ENCODE peak calls at places on chromosome 3, in eight cellular contexts. J is GM10248, G is cardiac fibroblast, P is AG04449, N is AG09319, E is AG10803, V is thoracic aorta, R is kidney epithelial cell. D is an unnamed sample.

GRCh38 chr3:195100903-195101591 is 169.9 kb downstream of the XXYLT1 start:
- DNase-seq in G (peak; percentile 35), V (no peak), N (no peak), R (no peak), E (peak; percentile 73), P (no peak), J (peak; percentile 51), D (peak; percentile 68)

GRCh38 chr3:138186803-138187295 is 252 bp upstream of the ARMC8 start:
- DNase-seq in J (peak; percentile 97), R (peak; percentile 39), P (peak; percentile 26), E (peak; percentile 80), V (peak; percentile 64), N (peak; percentile 54), G (peak; percentile 91), D (peak; percentile 96)

GRCh38 chr3:64686446-64686908 is 1.3 kb downstream of the ADAMTS9 start:
- DNase-seq in G (peak; percentile 76), N (no peak), R (no peak), P (no peak), J (peak; percentile 17), E (peak; percentile 58), V (no peak), D (peak; percentile 27)

GRCh38 chr3:9615003-9615628 is 34.2 kb upstream of the MTMR14 start:
- DNase-seq in N (no peak), P (no peak), G (no peak), E (no peak), V (no peak), J (no peak), R (no peak), D (no peak)

GRCh38 chr3:195259146-195259563 is 11.8 kb downstream of the XXYLT1 start:
- DNase-seq in J (no peak), G (peak; percentile 63), E (peak; percentile 82), V (no peak), R (no peak), N (no peak), P (no peak), D (no peak)

GRCh38 chr3:13217736-13218540 is 144.7 kb upstream of the IQSEC1 start:
- DNase-seq in R (peak; percentile 96), J (no peak), V (no peak), P (no peak), N (no peak), G (peak; percentile 31), E (peak; percentile 8), D (no peak)

GRCh38 chr3:129664040-129664646 is 57.7 kb upstream of the PLXND1 start:
- DNase-seq in G (no peak), P (no peak), J (no peak), R (no peak), N (no peak), V (no peak), E (no peak), D (no peak)

GRCh38 chr3:134373278-134373941 is 837 bp downstream of the AMOTL2 start:
- DNase-seq in G (peak; percentile 96), R (peak; percentile 67), V (peak; percentile 79), P (no peak), E (peak; percentile 90), J (no peak), N (peak; percentile 74), D (no peak)

GRCh38 chr3:27939510-27939909 is 217.4 kb upstream of the EOMES start:
- DNase-seq in V (no peak), N (no peak), G (peak; percentile 4), E (no peak), R (no peak), J (no peak), P (no peak), D (no peak)

GRCh38 chr3:173913397-173913796 is 515.9 kb downstream of the NLGN1 start:
- DNase-seq in N (no peak), P (no peak), E (peak; percentile 57), V (no peak), J (no peak), R (no peak), G (peak; percentile 33), D (no peak)

GRCh38 chr3:132781922-132782321 is 59.7 kb upstream of the NPHP3 start:
- DNase-seq in E (no peak), G (no peak), V (no peak), R (no peak), J (no peak), N (no peak), P (no peak), D (no peak)

GRCh38 chr3:56119575-56120349 is 348.5 kb downstream of the ERC2 start:
- DNase-seq in J (no peak), V (no peak), R (no peak), P (no peak), N (peak; percentile 72), E (peak; percentile 86), G (peak; percentile 88), D (no peak)

GRCh38 chr3:47429476-47430270 is 46.1 kb downstream of the SCAP start:
- DNase-seq in P (no peak), N (no peak), E (no peak), V (no peak), J (no peak), G (no peak), R (no peak), D (no peak)

GRCh38 chr3:65883614-65884013 is 155.1 kb downstream of the MAGI1 start:
- DNase-seq in V (no peak), E (no peak), G (peak; percentile 34), P (no peak), R (no peak), J (no peak), N (no peak), D (no peak)

GRCh38 chr3:165254812-165255211 is 58.6 kb upstream of the SLITRK3 start:
- DNase-seq in V (no peak), G (peak; percentile 25), J (no peak), N (no peak), R (peak; percentile 1), P (no peak), E (peak; percentile 0), D (no peak)

GRCh38 chr3:56424885-56425284 is 43.4 kb downstream of the ERC2 start:
- DNase-seq in G (no peak), V (no peak), J (no peak), R (no peak), P (no peak), N (no peak), E (no peak), D (no peak)

GRCh38 chr3:23807161-23808015 is 1.6 kb downstream of the UBE2E1 start:
- DNase-seq in E (peak; percentile 44), R (no peak), N (peak; percentile 12), V (no peak), P (peak; percentile 7), J (peak; percentile 20), G (peak; percentile 46), D (peak; percentile 33)

GRCh38 chr3:30696403-30696819 is 90.0 kb downstream of the TGFBR2 start:
- DNase-seq in E (no peak), P (no peak), R (no peak), N (no peak), G (no peak), J (no peak), V (no peak), D (no peak)

GRCh38 chr3:30527720-30528119 is 78.7 kb upstream of the TGFBR2 start:
- DNase-seq in V (no peak), E (no peak), G (peak; percentile 48), P (no peak), J (no peak), N (no peak), R (no peak), D (no peak)

GRCh38 chr3:183449791-183450190 is 21.4 kb upstream of the MCF2L2 start:
- DNase-seq in P (no peak), N (no peak), J (no peak), G (no peak), R (no peak), E (no peak), V (no peak), D (no peak)

GRCh38 chr3:42772670-42773408 is at the start of gene CCDC13:
- DNase-seq in N (no peak), J (peak; percentile 97), V (peak; percentile 85), E (peak; percentile 80), P (no peak), G (peak; percentile 93), R (peak; percentile 62), D (peak; percentile 98)

GRCh38 chr3:117706037-117706436 is 996.5 kb downstream of the TUSC7 start:
- DNase-seq in J (no peak), V (no peak), E (peak; percentile 98), R (no peak), N (peak; percentile 81), P (peak; percentile 93), G (peak; percentile 57), D (no peak)

GRCh38 chr3:47984089-47984759 is 32.0 kb downstream of the MAP4 start:
- DNase-seq in V (peak; percentile 31), P (peak; percentile 50), J (no peak), N (peak; percentile 56), G (peak; percentile 86), R (no peak), E (peak; percentile 74), D (no peak)

DNA sequence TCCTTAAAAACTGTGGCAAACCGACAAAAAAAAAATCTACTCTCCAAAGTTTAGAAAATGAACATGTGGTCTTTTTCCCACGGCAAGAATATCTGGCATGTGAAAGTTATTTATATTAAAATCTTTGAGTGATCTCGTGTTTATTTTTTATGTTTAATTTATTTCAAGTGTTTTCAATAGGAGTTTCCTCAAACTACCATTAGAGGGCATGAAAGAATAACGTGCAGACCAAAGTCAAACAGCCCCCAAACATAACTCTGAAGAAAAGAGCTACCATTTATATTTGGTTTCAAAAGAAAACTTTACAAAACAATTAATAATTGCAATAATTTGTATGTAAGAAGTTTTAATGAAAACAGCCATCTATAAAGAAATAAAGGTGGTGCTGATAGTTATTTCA is 286.3 kb downstream of the ZIC4 start:
- DNase-seq in E (peak; percentile 48), J (no peak), R (no peak), G (peak; percentile 41), N (no peak), P (no peak), V (no peak), D (no peak)
- TF ChIP-seq CTCF in E (peak; percentile 71), J (peak; percentile 19), R (peak; percentile 31), G (peak; percentile 51), N (peak; percentile 60), P (peak; percentile 33), V (no peak), D (no peak)

GRCh38 chr3:178915365-178915764 is 156.2 kb downstream of the ZMAT3 start:
- DNase-seq in V (no peak), R (no peak), N (no peak), P (no peak), G (no peak), J (no peak), E (no peak), D (no peak)
- TF ChIP-seq CTCF in V (no peak), R (no peak), N (no peak), P (no peak), G (no peak), J (no peak), E (no peak), D (no peak)

GRCh38 chr3:124492824-124493223 is 237.4 kb upstream of the UMPS start:
- DNase-seq in V (no peak), P (no peak), R (peak; percentile 58), G (peak; percentile 29), J (peak; percentile 17), N (no peak), E (peak; percentile 33), D (peak; percentile 27)
- TF ChIP-seq CTCF in V (peak; percentile 21), P (peak; percentile 23), R (peak; percentile 69), G (peak; percentile 22), J (peak; percentile 3), N (peak; percentile 24), E (peak; percentile 34), D (no peak)

DNA sequence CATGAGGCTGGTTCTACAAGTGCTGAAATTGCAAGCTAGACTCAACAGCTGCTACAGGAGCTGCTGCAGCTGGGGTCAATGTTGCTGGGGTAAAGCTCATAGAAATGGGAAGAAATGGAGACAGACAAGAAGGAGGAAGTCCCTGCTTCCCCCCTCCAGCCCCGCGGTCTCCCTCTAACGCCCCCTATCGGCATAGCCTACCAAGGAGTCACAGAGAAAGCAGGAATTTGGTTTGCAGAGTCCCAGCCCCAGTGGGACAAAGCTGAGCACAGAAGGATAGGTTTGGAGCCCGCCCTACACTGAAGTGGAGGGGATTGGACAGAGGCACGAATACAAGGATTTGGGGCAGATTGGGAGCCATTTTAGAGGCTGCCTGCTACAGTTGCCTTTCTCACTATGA is 176.9 kb upstream of the ANKRD28 start:
- DNase-seq in J (no peak), P (no peak), G (no peak), R (no peak), E (no peak), N (no peak), V (no peak), D (no peak)
- TF ChIP-seq CTCF in J (peak; percentile 11), P (peak; percentile 11), G (peak; percentile 21), R (peak; percentile 15), E (no peak), N (peak; percentile 3), V (no peak), D (no peak)

D was measured in GM13976.